ENCODE peak calls at places on chromosomes 11 and 22, in nine cellular contexts. B is EH; P is NCI-H1930; S is HEK293T; E is RWPE1; M is left ventricle myocardium inferior; D is activated CD4-positive, CD25-positive, alpha-beta regulatory T cell; U is stimulated activated CD4-positive, alpha-beta T cell treated with anti-CD3 and anti-CD28 coated beads, TNF-alpha, amount 100 ng/mL, for 48 hours; Q is Calu3. X is an unnamed sample.

GRCh38 chr22:46737105-46737975 is 712 bp downstream of the CERK start:
- DNase-seq in U (peak), S (peak), P (peak), D (no peak), E (peak), Q (peak), M (peak), B (peak), X (peak)

GRCh38 chr11:87339416-87339815 is 301.7 kb downstream of the TMEM135 start:
- DNase-seq in E (no peak), B (no peak), P (no peak), Q (no peak), M (no peak), D (no peak), U (no peak), S (no peak), X (no peak)

GRCh38 chr11:120702656-120703055 is 191.1 kb downstream of the GRIK4 start:
- DNase-seq in D (no peak), P (no peak), Q (no peak), B (no peak), E (no peak), U (no peak), M (no peak), S (no peak), X (no peak)

GRCh38 chr11:111913031-111913861 is 712 bp downstream of the HSPB2 start:
- DNase-seq in U (no peak), S (no peak), M (no peak), E (no peak), B (peak), D (no peak), Q (no peak), P (no peak), X (no peak)

GRCh38 chr22:32413715-32414114 is 1.7 kb upstream of the RTCB start:
- DNase-seq in E (peak), U (no peak), M (no peak), S (peak), D (no peak), P (no peak), Q (no peak), B (peak), X (peak)

GRCh38 chr11:106076923-106077608 is at the start of gene KBTBD3:
- DNase-seq in M (peak), U (peak), P (peak), Q (peak), D (peak), B (peak), E (peak), S (peak), X (peak)

GRCh38 chr11:70372076-70372475 is 26.3 kb upstream of the CTTN start:
- DNase-seq in M (no peak), D (no peak), E (no peak), B (no peak), S (no peak), P (no peak), U (no peak), Q (no peak), X (no peak)

GRCh38 chr11:106917973-106918372 is 100.3 kb downstream of the GUCY1A2 start:
- DNase-seq in M (no peak), S (peak), Q (peak), B (peak), E (no peak), P (no peak), U (no peak), D (no peak), X (peak)

GRCh38 chr22:47604563-47604962 is 842.1 kb downstream of the TBC1D22A start:
- DNase-seq in M (no peak), D (no peak), E (no peak), P (no peak), Q (no peak), U (no peak), B (no peak), S (no peak), X (no peak)

GRCh38 chr11:68083517-68083916 is 37.7 kb downstream of the CHKA start:
- DNase-seq in Q (no peak), D (no peak), M (no peak), E (no peak), P (no peak), U (no peak), S (no peak), B (no peak), X (no peak)

GRCh38 chr11:116719102-116719501 is 53.7 kb downstream of the BUD13 start:
- DNase-seq in P (no peak), U (no peak), E (no peak), B (no peak), Q (no peak), M (no peak), S (no peak), D (no peak), X (no peak)

GRCh38 chr11:2700415-2701211 is 819 bp upstream of the KCNQ1OT1 start:
- DNase-seq in E (peak), M (peak), B (peak), S (peak), P (peak), D (no peak), U (peak), Q (peak), X (peak)

GRCh38 chr22:44620841-44621382 is 81.1 kb upstream of the PRR5 start:
- DNase-seq in S (no peak), B (no peak), P (no peak), D (no peak), U (no peak), Q (no peak), E (no peak), M (no peak), X (no peak)

GRCh38 chr11:88629496-88629895 is 292.0 kb upstream of the CTSC start:
- DNase-seq in B (peak), Q (no peak), P (no peak), M (no peak), S (no peak), E (no peak), U (no peak), D (no peak), X (no peak)

GRCh38 chr11:72848846-72849466 is 34.7 kb downstream of the ATG16L2 start:
- DNase-seq in D (no peak), B (peak), E (peak), M (no peak), P (peak), U (no peak), S (peak), Q (peak), X (peak)

GRCh38 chr11:72217856-72218745 is 1.5 kb downstream of the FOLR2 start:
- DNase-seq in B (no peak), S (no peak), U (no peak), M (no peak), D (no peak), Q (no peak), P (no peak), E (no peak), X (no peak)

GRCh38 chr11:66478823-66479740 is 1.2 kb upstream of the DPP3 start:
- DNase-seq in S (no peak), P (no peak), Q (peak), M (peak), U (no peak), E (peak), B (peak), D (no peak), X (peak)

GRCh38 chr22:24954114-24954463 is 1.6 kb downstream of the KIAA1671 start:
- DNase-seq in B (no peak), M (no peak), U (no peak), D (no peak), Q (no peak), S (no peak), E (no peak), P (no peak), X (no peak)

GRCh38 chr11:16989554-16989953 is 24.7 kb downstream of the PLEKHA7 start:
- DNase-seq in D (no peak), M (no peak), B (no peak), Q (no peak), P (no peak), S (no peak), U (no peak), E (no peak), X (no peak)

GRCh38 chr11:65121447-65121864 is 478 bp downstream of the FAU start:
- DNase-seq in E (no peak), M (peak), P (no peak), B (no peak), S (no peak), U (no peak), D (no peak), Q (no peak), X (no peak)

GRCh38 chr11:76263657-76264056 is 57.4 kb upstream of the WNT11 start:
- DNase-seq in P (no peak), M (no peak), U (no peak), S (no peak), D (no peak), B (peak), Q (no peak), E (no peak), X (no peak)

GRCh38 chr22:29813563-29813962 is 24.5 kb downstream of the ASCC2 start:
- DNase-seq in S (peak), D (no peak), P (no peak), M (no peak), U (no peak), Q (peak), B (no peak), E (peak), X (peak)

GRCh38 chr11:126140932-126141291 is 70.5 kb downstream of the RPUSD4 start:
- DNase-seq in D (no peak), Q (no peak), S (no peak), U (no peak), M (peak), B (peak), E (no peak), P (no peak), X (peak)

GRCh38 chr11:19027829-19028595 is 32.5 kb downstream of the MRGPRX2 start:
- DNase-seq in B (peak), U (no peak), Q (peak), S (no peak), M (no peak), E (peak), D (no peak), P (no peak), X (peak)

GRCh38 chr11:44138286-44138685 is 42.8 kb downstream of the EXT2 start:
- DNase-seq in B (peak), S (no peak), U (no peak), D (no peak), Q (no peak), P (no peak), M (no peak), E (no peak), X (peak)

X was measured in fibroblast of mammary gland.